ENCODE peak calls at places on chromosome 17, in nine cellular contexts. L, D, X, A, K, E, I, B and M are unnamed samples.

GRCh38 chr17:33091271-33091670 is 99.6 kb downstream of the SPACA3 start:
- DNase-seq in L (no peak), D (no peak), X (no peak), A (no peak), K (no peak), E (no peak), I (no peak), B (no peak), M (no peak)

GRCh38 chr17:30253316-30253715 is 17.8 kb upstream of the SLC6A4 start:
- DNase-seq in L (no peak), D (no peak), X (no peak), A (no peak), K (no peak), E (no peak), I (no peak), B (no peak), M (no peak)

GRCh38 chr17:74567397-74567796 is at the start of gene CD300H:
- DNase-seq in L (no peak), D (peak), X (no peak), A (no peak), K (no peak), E (no peak), I (no peak), B (no peak), M (no peak)

GRCh38 chr17:3888343-3889171 is 4.3 kb downstream of the CAMKK1 start:
- DNase-seq in L (peak), D (peak), X (peak), A (peak), K (peak), E (peak), I (no peak), B (no peak), M (peak)

GRCh38 chr17:72158895-72159885 is 38.4 kb downstream of the SOX9 start:
- DNase-seq in L (no peak), D (peak), X (no peak), A (no peak), K (no peak), E (no peak), I (no peak), B (no peak), M (no peak)

GRCh38 chr17:9935408-9935807 is 30.3 kb upstream of the RCVRN start:
- DNase-seq in L (no peak), D (peak), X (no peak), A (peak), K (peak), E (no peak), I (no peak), B (no peak), M (no peak)

GRCh38 chr17:19383681-19384470 is 3.1 kb downstream of the MFAP4 start:
- DNase-seq in L (no peak), D (no peak), X (no peak), A (peak), K (peak), E (no peak), I (no peak), B (no peak), M (peak)

GRCh38 chr17:69757794-69758430 is 317.1 kb upstream of the KCNJ16 start:
- DNase-seq in L (peak), D (peak), X (no peak), A (no peak), K (no peak), E (no peak), I (no peak), B (peak), M (no peak)

GRCh38 chr17:64232466-64233262 is 30.4 kb downstream of the TEX2 start:
- DNase-seq in L (no peak), D (no peak), X (no peak), A (no peak), K (no peak), E (no peak), I (no peak), B (no peak), M (no peak)

GRCh38 chr17:59848778-59849177 is 44.0 kb downstream of the TUBD1 start:
- DNase-seq in L (no peak), D (peak), X (no peak), A (peak), K (peak), E (no peak), I (no peak), B (no peak), M (no peak)

GRCh38 chr17:64202683-64203430 is 60.2 kb downstream of the TEX2 start:
- DNase-seq in L (no peak), D (peak), X (no peak), A (no peak), K (no peak), E (peak), I (no peak), B (no peak), M (no peak)

GRCh38 chr17:55386931-55387330 is 34.7 kb downstream of the MMD start:
- DNase-seq in L (no peak), D (no peak), X (no peak), A (no peak), K (no peak), E (no peak), I (no peak), B (no peak), M (no peak)

GRCh38 chr17:65518256-65518655 is 43.2 kb downstream of the AXIN2 start:
- DNase-seq in L (no peak), D (peak), X (no peak), A (no peak), K (no peak), E (no peak), I (no peak), B (no peak), M (no peak)

GRCh38 chr17:17398928-17399926 is 77.6 kb upstream of the MED9 start:
- DNase-seq in L (no peak), D (peak), X (no peak), A (no peak), K (no peak), E (no peak), I (no peak), B (no peak), M (no peak)

GRCh38 chr17:48613862-48614694 is 1.0 kb downstream of the HOXB8 start:
- DNase-seq in L (no peak), D (no peak), X (peak), A (no peak), K (no peak), E (peak), I (no peak), B (no peak), M (no peak)
- H3K4me3 ChIP-seq in L (peak), D (no peak), X (no peak), A (peak), K (peak), E (no peak), I (no peak), B (no peak), M (peak)

GRCh38 chr17:49928826-49929475 is 40.0 kb upstream of the DLX4 start:
- DNase-seq in L (no peak), D (no peak), X (no peak), A (no peak), K (no peak), E (no peak), I (no peak), B (no peak), M (no peak)
- TF ChIP-seq CTCF in L (no peak), D (no peak), X (no peak), A (no peak), K (no peak), E (no peak), I (no peak), B (no peak), M (no peak)

GRCh38 chr17:39028690-39029089 is 61.5 kb upstream of the FBXO47 start:
- DNase-seq in L (no peak), D (no peak), X (no peak), A (no peak), K (no peak), E (no peak), I (no peak), B (no peak), M (no peak)

GRCh38 chr17:39027037-39027436 is 59.8 kb upstream of the FBXO47 start:
- DNase-seq in L (no peak), D (peak), X (peak), A (peak), K (peak), E (peak), I (peak), B (no peak), M (no peak)

GRCh38 chr17:39022961-39023360 is 55.8 kb upstream of the FBXO47 start:
- DNase-seq in L (no peak), D (no peak), X (no peak), A (no peak), K (no peak), E (no peak), I (no peak), B (no peak), M (no peak)

GRCh38 chr17:39027440-39028035 is 60.3 kb upstream of the FBXO47 start:
- DNase-seq in L (no peak), D (no peak), X (no peak), A (no peak), K (peak), E (peak), I (no peak), B (no peak), M (no peak)
- H3K4me3 ChIP-seq in L (peak), D (peak), X (peak), A (peak), K (peak), E (peak), I (peak), B (no peak), M (peak)

GRCh38 chr17:39045948-39046679 is 78.9 kb upstream of the FBXO47 start:
- DNase-seq in L (no peak), D (no peak), X (peak), A (no peak), K (no peak), E (peak), I (no peak), B (no peak), M (no peak)
- TF ChIP-seq CTCF in L (no peak), D (no peak), X (peak), A (no peak), K (no peak), E (peak), I (no peak), B (no peak), M (no peak)

GRCh38 chr17:67974598-67975066 is 21.6 kb downstream of the C17orf58 start:
- DNase-seq in L (no peak), D (no peak), X (no peak), A (no peak), K (no peak), E (peak), I (no peak), B (no peak), M (no peak)

GRCh38 chr17:67970783-67971182 is 25.5 kb downstream of the C17orf58 start:
- DNase-seq in L (no peak), D (no peak), X (no peak), A (no peak), K (no peak), E (no peak), I (no peak), B (no peak), M (no peak)

DNA sequence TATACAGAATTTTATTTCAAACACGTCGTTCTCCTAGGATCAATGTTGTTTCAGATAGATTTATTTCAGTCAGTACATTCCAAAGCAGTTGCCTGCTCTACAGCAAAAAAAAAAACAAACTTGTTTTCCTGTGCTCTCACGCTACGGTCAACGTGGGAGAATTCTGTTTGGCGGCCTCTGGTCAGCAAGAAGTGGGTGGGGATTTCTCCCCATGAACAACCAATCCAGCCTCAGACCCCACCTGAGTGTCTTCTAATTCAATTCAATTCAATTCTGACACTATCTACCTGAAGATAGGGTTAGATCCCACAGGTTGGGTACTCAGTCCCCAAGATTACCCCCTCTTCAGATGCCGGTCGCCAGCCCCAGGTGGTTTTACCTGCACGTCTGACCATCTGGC is 22.1 kb downstream of the C17orf58 start:
- DNase-seq in L (no peak), D (no peak), X (no peak), A (no peak), K (no peak), E (no peak), I (no peak), B (no peak), M (no peak)
- H3K4me3 ChIP-seq in L (no peak), D (no peak), X (no peak), A (no peak), K (no peak), E (peak), I (no peak), B (no peak), M (no peak)

GRCh38 chr17:27469256-27469655 is 13.0 kb downstream of the KSR1 start:
- DNase-seq in L (no peak), D (no peak), X (no peak), A (no peak), K (no peak), E (no peak), I (no peak), B (no peak), M (no peak)
- TF ChIP-seq CTCF in L (no peak), D (no peak), X (no peak), A (no peak), K (no peak), E (no peak), I (no peak), B (no peak), M (no peak)